ENCODE peak calls at places on chromosomes 1 and 21, in four cellular contexts. One of them, this sample, is unnamed.

GRCh38 chr1:110576441-110576840 is 29.7 kb downstream of the KCNA2 start:
- DNase-seq in WTC11: no peak
- DNase-seq in HepG2: no peak
- DNase-seq in K562: no peak
- DNase-seq in this sample: no peak

GRCh38 chr21:27569831-27570230 is 602.9 kb upstream of the ADAMTS5 start:
- DNase-seq in WTC11: no peak
- DNase-seq in HepG2: no peak
- DNase-seq in K562: no peak
- DNase-seq in this sample: no peak

GRCh38 chr1:218575856-218576255 is 230.7 kb downstream of the TGFB2 start:
- DNase-seq in WTC11: no peak
- DNase-seq in HepG2: no peak
- DNase-seq in K562: no peak
- DNase-seq in this sample: no peak

GRCh38 chr1:245860681-245861552 is 646.2 kb downstream of the SMYD3 start:
- DNase-seq in WTC11: no peak
- DNase-seq in HepG2: no peak
- DNase-seq in K562: no peak
- DNase-seq in this sample: no peak

GRCh38 chr21:15730484-15731242 is 881 bp downstream of the USP25 start:
- DNase-seq in WTC11: no peak
- DNase-seq in HepG2: no peak
- DNase-seq in K562: peak; percentile 32
- DNase-seq in this sample: no peak

GRCh38 chr1:68904472-68904871 is 407.6 kb upstream of the DEPDC1 start:
- DNase-seq in WTC11: no peak
- DNase-seq in HepG2: no peak
- DNase-seq in K562: no peak
- DNase-seq in this sample: no peak

GRCh38 chr1:189323090-189323489 is 1154.6 kb downstream of the BRINP3 start:
- DNase-seq in WTC11: no peak
- DNase-seq in HepG2: no peak
- DNase-seq in K562: no peak
- DNase-seq in this sample: no peak

GRCh38 chr1:99808391-99809115 is 41.6 kb upstream of the AGL start:
- DNase-seq in WTC11: no peak
- DNase-seq in HepG2: peak; percentile 81
- DNase-seq in K562: peak; percentile 93
- DNase-seq in this sample: peak; percentile 80

GRCh38 chr1:172699111-172699510 is 40.2 kb downstream of the FASLG start:
- DNase-seq in WTC11: no peak
- DNase-seq in HepG2: no peak
- DNase-seq in K562: peak; percentile 24
- DNase-seq in this sample: no peak

GRCh38 chr1:161113915-161114314 is 3.9 kb downstream of the PFDN2 start:
- DNase-seq in WTC11: no peak
- DNase-seq in HepG2: no peak
- DNase-seq in K562: no peak
- DNase-seq in this sample: no peak

GRCh38 chr1:161114556-161114955 is 3.3 kb downstream of the PFDN2 start:
- DNase-seq in WTC11: no peak
- DNase-seq in HepG2: no peak
- DNase-seq in K562: no peak
- DNase-seq in this sample: no peak

GRCh38 chr1:161119017-161119378 is 1.1 kb downstream of the NIT1 start:
- DNase-seq in WTC11: peak; percentile 18
- DNase-seq in HepG2: no peak
- DNase-seq in K562: peak; percentile 64
- DNase-seq in this sample: peak; percentile 37

GRCh38 chr1:161117681-161118581 is at the start of the genes NIT1 and PFDN2:
- DNase-seq in WTC11: peak; percentile 92
- DNase-seq in HepG2: peak; percentile 77
- DNase-seq in K562: peak; percentile 93
- DNase-seq in this sample: peak; percentile 96

GRCh38 chr1:161115132-161115711 is 2.6 kb downstream of the PFDN2 start:
- DNase-seq in WTC11: no peak
- DNase-seq in HepG2: peak; percentile 32
- DNase-seq in K562: peak; percentile 50
- DNase-seq in this sample: no peak
- TF ChIP-seq ELF4 in WTC11: no peak
- TF ChIP-seq ELF4 in HepG2: no peak
- TF ChIP-seq ELF4 in K562: no peak
- TF ChIP-seq ELF4 in this sample: no peak

GRCh38 chr1:1554550-1554925 is 14.1 kb upstream of the TMEM240 start:
- DNase-seq in WTC11: no peak
- DNase-seq in HepG2: no peak
- DNase-seq in K562: no peak
- DNase-seq in this sample: no peak
- TF ChIP-seq ELF4 in WTC11: no peak
- TF ChIP-seq ELF4 in HepG2: no peak
- TF ChIP-seq ELF4 in K562: no peak
- TF ChIP-seq ELF4 in this sample: no peak

GRCh38 chr1:19007491-19008441 is 51.3 kb upstream of the IFFO2 start:
- DNase-seq in WTC11: no peak
- DNase-seq in HepG2: peak; percentile 82
- DNase-seq in K562: peak; percentile 22
- DNase-seq in this sample: no peak
- TF ChIP-seq ELF4 in WTC11: no peak
- TF ChIP-seq ELF4 in HepG2: no peak
- TF ChIP-seq ELF4 in K562: no peak
- TF ChIP-seq ELF4 in this sample: no peak

GRCh38 chr1:156124557-156125483 is 10.3 kb downstream of the LMNA start:
- DNase-seq in WTC11: no peak
- DNase-seq in HepG2: no peak
- DNase-seq in K562: peak; percentile 68
- DNase-seq in this sample: no peak
- TF ChIP-seq ELF4 in WTC11: no peak
- TF ChIP-seq ELF4 in HepG2: no peak
- TF ChIP-seq ELF4 in K562: no peak
- TF ChIP-seq ELF4 in this sample: no peak

GRCh38 chr1:72197786-72198185 is 84.6 kb downstream of the NEGR1 start:
- DNase-seq in WTC11: no peak
- DNase-seq in HepG2: no peak
- DNase-seq in K562: no peak
- DNase-seq in this sample: no peak

GRCh38 chr1:72207059-72207458 is 75.3 kb downstream of the NEGR1 start:
- DNase-seq in WTC11: no peak
- DNase-seq in HepG2: no peak
- DNase-seq in K562: no peak
- DNase-seq in this sample: no peak

DNA sequence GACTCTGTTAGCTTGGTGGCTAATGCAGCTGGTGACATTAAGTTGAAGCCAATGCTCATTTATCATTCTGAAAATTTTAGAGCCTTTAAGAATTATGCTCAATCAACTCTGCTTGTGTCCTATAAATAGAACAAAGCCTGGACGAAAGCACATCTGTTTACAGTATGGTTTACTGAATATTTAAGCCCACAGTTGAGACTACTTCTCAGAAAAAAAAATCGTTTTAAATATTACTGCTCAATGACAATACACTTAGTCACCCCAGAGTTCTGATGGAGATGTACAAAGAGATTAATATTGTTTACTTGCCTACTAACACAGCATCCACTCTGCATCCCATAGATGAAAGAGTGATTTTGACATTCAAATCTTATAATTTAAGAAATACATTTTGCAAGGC is 79.6 kb downstream of the NEGR1 start:
- DNase-seq in WTC11: no peak
- DNase-seq in HepG2: no peak
- DNase-seq in K562: no peak
- DNase-seq in this sample: no peak
- TF ChIP-seq ELF4 in WTC11: no peak
- TF ChIP-seq ELF4 in HepG2: no peak
- TF ChIP-seq ELF4 in K562: no peak
- TF ChIP-seq ELF4 in this sample: no peak

GRCh38 chr1:41171266-41171874 is 70.7 kb downstream of the SCMH1 start:
- DNase-seq in WTC11: no peak
- DNase-seq in HepG2: no peak
- DNase-seq in K562: no peak
- DNase-seq in this sample: no peak
- TF ChIP-seq ELF4 in WTC11: no peak
- TF ChIP-seq ELF4 in HepG2: no peak
- TF ChIP-seq ELF4 in K562: no peak
- TF ChIP-seq ELF4 in this sample: no peak